ENCODE peak calls at places on chromosomes 5 and 9, in eight cellular contexts. I, R, S, P, H, Z, W and Y are unnamed samples.

GRCh38 chr9:130672933-130673615 is 8.7 kb downstream of the PRDM12 start:
- DNase-seq in I (no peak), R (no peak), S (no peak), P (no peak), H (no peak), Z (no peak), W (no peak), Y (no peak)

GRCh38 chr5:35860686-35861085 is 4.0 kb downstream of the IL7R start:
- DNase-seq in I (no peak), R (no peak), S (no peak), P (no peak), H (no peak), Z (no peak), W (no peak), Y (no peak)

GRCh38 chr5:155380480-155380879 is 366.9 kb downstream of the KIF4B start:
- DNase-seq in I (no peak), R (no peak), S (no peak), P (no peak), H (no peak), Z (no peak), W (no peak), Y (no peak)

GRCh38 chr5:180689071-180689694 is 39.8 kb upstream of the FLT4 start:
- DNase-seq in I (no peak), R (no peak), S (no peak), P (no peak), H (no peak), Z (no peak), W (no peak), Y (no peak)

GRCh38 chr9:36873247-36873875 is 160.7 kb downstream of the PAX5 start:
- DNase-seq in I (peak; percentile 63), R (peak; percentile 86), S (peak; percentile 67), P (peak; percentile 72), H (peak; percentile 58), Z (no peak), W (peak; percentile 83), Y (peak; percentile 79)

GRCh38 chr5:108919591-108920326 is 172.1 kb downstream of the FER start:
- DNase-seq in I (no peak), R (no peak), S (no peak), P (no peak), H (no peak), Z (no peak), W (no peak), Y (no peak)

GRCh38 chr5:146825033-146825432 is 53.5 kb downstream of the PPP2R2B start:
- DNase-seq in I (no peak), R (no peak), S (no peak), P (no peak), H (no peak), Z (no peak), W (no peak), Y (no peak)

GRCh38 chr5:130549884-130550552 is 615.0 kb downstream of the HINT1 start:
- DNase-seq in I (no peak), R (peak; percentile 26), S (no peak), P (no peak), H (no peak), Z (no peak), W (no peak), Y (no peak)

GRCh38 chr5:54905942-54906537 is 79.4 kb downstream of the ESM1 start:
- DNase-seq in I (peak; percentile 46), R (peak; percentile 54), S (peak; percentile 79), P (no peak), H (peak; percentile 65), Z (no peak), W (peak; percentile 42), Y (no peak)

GRCh38 chr9:76773051-76773450 is 8.8 kb downstream of the PCA3 start:
- DNase-seq in I (no peak), R (no peak), S (no peak), P (no peak), H (no peak), Z (no peak), W (no peak), Y (no peak)

GRCh38 chr9:109906766-109907382 is 126.9 kb downstream of the PALM2AKAP2 start:
- DNase-seq in I (no peak), R (no peak), S (no peak), P (no peak), H (no peak), Z (no peak), W (no peak), Y (no peak)

GRCh38 chr5:6365977-6366590 is 12.3 kb downstream of the MED10 start:
- DNase-seq in I (no peak), R (no peak), S (no peak), P (no peak), H (no peak), Z (no peak), W (no peak), Y (no peak)

GRCh38 chr9:117412006-117412715 is 2.7 kb downstream of the ASTN2 start:
- DNase-seq in I (no peak), R (no peak), S (no peak), P (no peak), H (no peak), Z (no peak), W (no peak), Y (no peak)

GRCh38 chr5:83370957-83371356 is 100.6 kb upstream of the VCAN start:
- DNase-seq in I (no peak), R (no peak), S (no peak), P (no peak), H (no peak), Z (no peak), W (no peak), Y (no peak)

GRCh38 chr9:7186175-7186574 is 428.4 kb downstream of the KDM4C start:
- DNase-seq in I (no peak), R (no peak), S (no peak), P (no peak), H (no peak), Z (no peak), W (no peak), Y (no peak)

GRCh38 chr9:21597284-21597683 is 115.2 kb upstream of the IFNE start:
- DNase-seq in I (no peak), R (no peak), S (no peak), P (no peak), H (no peak), Z (no peak), W (no peak), Y (no peak)
- TF ChIP-seq POLR2A in I (no peak), R (no peak), S (no peak), P (no peak), H (no peak), Z (no peak), W (no peak), Y (no peak)

DNA sequence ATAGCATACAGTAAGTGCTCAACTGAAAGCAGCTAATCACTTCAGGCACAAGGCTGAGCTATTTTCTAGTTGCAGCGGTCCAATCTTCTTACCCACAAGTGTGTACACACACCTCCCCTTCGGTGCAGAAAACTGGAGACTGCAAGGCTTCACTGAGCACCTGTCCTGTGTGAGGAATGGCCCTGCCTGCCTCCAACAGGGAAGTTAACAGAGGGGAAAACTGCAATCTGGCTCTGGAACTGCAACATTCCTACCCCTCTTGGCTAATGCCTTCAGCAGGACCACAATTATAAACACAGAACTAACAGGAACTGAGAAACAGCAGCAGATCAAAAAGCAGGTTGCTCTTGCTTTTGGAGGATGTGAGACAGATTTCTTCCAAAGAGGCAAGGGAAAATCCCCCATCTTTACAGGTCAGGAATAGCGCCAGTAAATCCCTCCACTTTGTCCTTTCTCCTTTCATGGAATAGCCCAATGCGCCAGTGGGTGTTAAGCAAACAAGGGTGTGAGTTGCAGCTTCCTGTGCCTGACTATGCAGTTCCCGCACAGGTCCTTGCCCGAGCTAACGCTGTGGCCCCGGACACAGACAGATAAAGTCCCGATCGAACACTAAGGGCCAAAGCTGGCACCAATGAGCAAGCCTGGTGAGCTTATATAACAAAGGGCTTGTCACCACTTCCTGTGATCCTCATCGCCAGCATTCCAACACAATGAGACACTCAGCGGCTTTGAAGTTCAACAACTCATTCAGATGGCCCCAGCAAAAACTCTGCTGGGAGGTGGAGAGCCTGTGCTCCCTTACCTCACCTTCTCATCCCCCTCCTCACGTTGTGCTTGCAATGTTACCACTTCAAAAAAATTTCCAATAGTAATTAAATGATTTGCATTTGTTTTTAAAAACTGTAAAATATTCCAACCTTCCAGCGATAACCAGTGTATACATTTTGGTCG is 21.5 kb downstream of the SHB start:
- DNase-seq in I (peak; percentile 87), R (peak; percentile 92), S (peak; percentile 80), P (no peak), H (peak; percentile 86), Z (no peak), W (peak; percentile 94), Y (no peak)
- TF ChIP-seq POLR2A in I (no peak), R (no peak), S (no peak), P (no peak), H (peak; percentile 34), Z (no peak), W (no peak), Y (no peak)

GRCh38 chr9:85942913-85943729 is 2.2 kb downstream of the NAA35 start:
- DNase-seq in I (no peak), R (no peak), S (no peak), P (no peak), H (no peak), Z (no peak), W (no peak), Y (no peak)

GRCh38 chr9:85941966-85942912 is 1.3 kb downstream of the NAA35 start:
- DNase-seq in I (no peak), R (no peak), S (no peak), P (no peak), H (no peak), Z (no peak), W (no peak), Y (no peak)

GRCh38 chr9:85940832-85941616 is at the start of gene NAA35:
- DNase-seq in I (peak; percentile 98), R (peak; percentile 99), S (peak; percentile 99), P (peak; percentile 86), H (peak; percentile 98), Z (peak; percentile 84), W (peak; percentile 95), Y (peak; percentile 93)

GRCh38 chr9:85941617-85941930 is 628 bp downstream of the NAA35 start:
- DNase-seq in I (no peak), R (no peak), S (no peak), P (no peak), H (no peak), Z (no peak), W (no peak), Y (no peak)

GRCh38 chr9:85940275-85940831 is 593 bp upstream of the NAA35 start:
- DNase-seq in I (no peak), R (no peak), S (no peak), P (no peak), H (no peak), Z (no peak), W (peak; percentile 14), Y (no peak)
- TF ChIP-seq POLR2A in I (no peak), R (peak; percentile 78), S (no peak), P (peak; percentile 72), H (no peak), Z (no peak), W (peak; percentile 97), Y (peak; percentile 90)

DNA sequence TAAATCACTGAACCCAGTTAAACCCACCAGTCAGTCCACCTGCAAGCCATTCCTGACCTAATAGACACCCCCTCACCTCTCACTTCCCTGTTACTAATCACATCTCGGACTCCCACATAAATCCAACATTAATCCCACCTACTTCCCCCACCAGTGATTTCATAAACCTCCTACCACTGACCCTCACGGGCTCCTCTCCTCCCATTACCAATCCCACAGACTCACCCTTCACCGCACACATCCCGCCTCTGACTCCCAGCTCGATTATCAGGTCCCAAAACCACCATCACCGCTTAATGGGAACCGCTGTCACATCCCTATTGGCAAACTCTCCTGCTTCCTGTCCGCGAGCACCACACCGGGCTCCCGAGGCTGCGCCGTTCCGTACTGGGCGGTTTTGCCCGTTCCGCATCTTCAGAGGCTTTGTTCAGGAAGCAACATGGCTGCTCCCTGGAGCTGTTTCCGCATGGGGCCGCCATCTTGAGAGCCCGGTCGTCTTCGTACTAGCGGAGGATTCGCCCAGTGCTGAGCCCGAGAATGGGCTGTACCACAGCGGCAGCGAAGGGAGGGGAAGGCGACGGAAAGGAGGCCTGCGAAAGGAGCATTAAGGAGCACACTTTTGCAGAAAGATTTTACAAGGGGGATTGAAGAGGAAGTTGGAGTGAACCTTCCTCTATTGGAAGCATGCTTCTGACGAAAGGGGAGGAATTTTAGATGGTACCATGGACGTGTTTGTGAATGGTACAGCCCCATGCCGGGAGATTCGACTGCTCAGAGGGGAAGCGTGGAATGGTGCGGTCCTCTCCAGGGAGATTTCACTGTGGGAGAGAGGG is at the start of gene ZNF300:
- DNase-seq in I (peak; percentile 91), R (peak; percentile 82), S (peak; percentile 89), P (no peak), H (peak; percentile 82), Z (peak; percentile 5), W (peak; percentile 78), Y (no peak)
- TF ChIP-seq POLR2A in I (no peak), R (peak; percentile 20), S (no peak), P (no peak), H (peak; percentile 31), Z (no peak), W (peak; percentile 41), Y (no peak)